ENCODE peak calls at places on chromosomes 1 and 21, in seven cellular contexts. S is transverse colon, Q is upper lobe of right lung, O is AG04450, J is PC-3, G is PC-9, D is DND-41. M is an unnamed sample. For H3K27me3, the result is how much of the 10 kb centered on the place peaks cover.

GRCh38 chr1:227343727-227344551 is 25.6 kb upstream of the CDC42BPA start:
- DNase-seq in Q (no peak), J (peak), G (peak), S (no peak), O (peak), D (no peak), M (no peak)

GRCh38 chr1:35568975-35569395 is 4.1 kb upstream of the TFAP2E start:
- DNase-seq in J (peak), G (peak), O (no peak), S (peak), D (peak), Q (peak), M (peak)

GRCh38 chr1:203219934-203220333 is 9.5 kb downstream of the CHIT1 start:
- DNase-seq in Q (no peak), J (no peak), O (no peak), D (peak), S (no peak), G (no peak), M (no peak)

GRCh38 chr1:229884765-229885164 is 182.3 kb upstream of the GALNT2 start:
- DNase-seq in J (no peak), Q (no peak), D (peak), O (no peak), S (no peak), G (no peak), M (no peak)

GRCh38 chr1:230754831-230755230 is 7.6 kb downstream of the CAPN9 start:
- DNase-seq in Q (no peak), J (peak), S (no peak), O (no peak), G (no peak), D (no peak), M (no peak)

GRCh38 chr21:29232601-29233541 is 65.9 kb upstream of the BACH1 start:
- DNase-seq in D (no peak), O (no peak), S (no peak), J (peak), G (peak), Q (no peak), M (no peak)

GRCh38 chr1:37553598-37553926 is 531 bp downstream of the SNIP1 start:
- DNase-seq in O (no peak), D (no peak), Q (no peak), J (no peak), S (no peak), G (no peak), M (no peak)

GRCh38 chr1:213138892-213139291 is 87.9 kb downstream of the RPS6KC1 start:
- DNase-seq in D (no peak), G (no peak), Q (no peak), O (no peak), J (no peak), S (no peak), M (no peak)

GRCh38 chr1:232591344-232591743 is 38.6 kb downstream of the SIPA1L2 start:
- DNase-seq in S (no peak), D (no peak), J (no peak), O (no peak), G (no peak), Q (no peak), M (no peak)

GRCh38 chr1:8670371-8670818 is 147.0 kb downstream of the RERE start:
- DNase-seq in D (no peak), J (no peak), Q (no peak), O (no peak), G (no peak), S (no peak), M (no peak)

GRCh38 chr1:31648190-31648589 is 3.5 kb upstream of the PEF1 start:
- DNase-seq in G (no peak), Q (no peak), D (no peak), S (no peak), O (no peak), J (no peak), M (no peak)

GRCh38 chr1:182811975-182812727 is 22.6 kb downstream of the NPL start:
- DNase-seq in Q (no peak), G (no peak), S (no peak), D (no peak), O (no peak), J (no peak), M (no peak)

GRCh38 chr1:151993734-151994496 is at the start of gene S100A10:
- DNase-seq in J (peak), G (peak), D (peak), O (no peak), S (peak), Q (peak), M (peak)

GRCh38 chr1:24096737-24097103 is 15.2 kb downstream of the MYOM3 start:
- DNase-seq in J (no peak), G (no peak), S (no peak), D (no peak), O (no peak), Q (no peak), M (no peak)

GRCh38 chr1:234658143-234658542 is 48.2 kb upstream of the IRF2BP2 start:
- DNase-seq in G (peak), J (peak), O (peak), D (no peak), Q (no peak), S (peak), M (no peak)

GRCh38 chr1:39288735-39289465 is 84.4 kb downstream of the MACF1 start:
- DNase-seq in J (no peak), Q (no peak), S (no peak), D (no peak), O (no peak), G (no peak), M (no peak)

GRCh38 chr1:46210561-46210960 is 7.4 kb downstream of the LURAP1 start:
- DNase-seq in D (no peak), S (no peak), G (no peak), O (no peak), J (no peak), Q (no peak), M (no peak)

GRCh38 chr1:226577401-226578180 is 29.0 kb downstream of the STUM start:
- DNase-seq in O (no peak), S (no peak), J (no peak), Q (peak), G (no peak), D (no peak), M (no peak)

GRCh38 chr21:43006874-43007208 is 32.5 kb downstream of the PKNOX1 start:
- DNase-seq in D (no peak), O (no peak), G (no peak), Q (no peak), J (no peak), S (no peak), M (no peak)

GRCh38 chr1:203899317-203899716 is 37.9 kb downstream of the SNRPE start:
- DNase-seq in J (no peak), G (no peak), D (no peak), Q (no peak), O (no peak), S (no peak), M (no peak)

GRCh38 chr1:16254263-16254948 is 17.4 kb upstream of the CPLANE2 start:
- DNase-seq in Q (no peak), O (no peak), S (no peak), D (no peak), G (peak), J (peak), M (no peak)

GRCh38 chr1:49051647-49052046 is 275.0 kb upstream of the BEND5 start:
- DNase-seq in G (no peak), D (no peak), S (no peak), J (no peak), O (no peak), Q (no peak), M (no peak)

GRCh38 chr1:116763787-116764465 is 9.7 kb downstream of the CD2 start:
- DNase-seq in G (no peak), Q (no peak), O (no peak), D (peak), S (peak), J (peak), M (no peak)

GRCh38 chr1:218364028-218364710 is 19.0 kb downstream of the TGFB2 start:
- DNase-seq in O (no peak), Q (no peak), J (no peak), S (no peak), G (no peak), D (no peak), M (no peak)

GRCh38 chr1:223712856-223713494 is 636 bp downstream of the CAPN2 start:
- DNase-seq in J (no peak), S (peak), O (no peak), D (no peak), Q (peak), G (no peak), M (peak)

GRCh38 chr1:22387888-22388564 is 63.6 kb upstream of the ZBTB40 start:
- DNase-seq in J (peak), G (no peak), O (no peak), S (no peak), Q (no peak), D (no peak), M (no peak)

GRCh38 chr1:14421977-14422609 is 176.4 kb upstream of the KAZN start:
- DNase-seq in D (no peak), G (no peak), O (no peak), Q (no peak), J (no peak), S (no peak), M (no peak)

GRCh38 chr1:203945030-203945429 is 83.6 kb downstream of the SNRPE start:
- DNase-seq in Q (no peak), O (no peak), J (no peak), G (no peak), S (no peak), D (no peak), M (no peak)

GRCh38 chr1:63327417-63328139 is 5.2 kb downstream of the FOXD3 start:
- DNase-seq in J (peak), O (peak), S (peak), G (no peak), D (peak), Q (peak), M (no peak)

GRCh38 chr1:27192039-27192529 is 37.2 kb upstream of the SLC9A1 start:
- DNase-seq in S (peak), Q (no peak), O (no peak), J (peak), D (no peak), G (peak), M (no peak)

GRCh38 chr1:222749927-222750326 is 12.9 kb downstream of the FAM177B start:
- DNase-seq in J (peak), D (no peak), O (no peak), S (no peak), Q (no peak), G (no peak), M (no peak)

GRCh38 chr1:20885121-20885520 is 98.0 kb upstream of the HP1BP3 start:
- DNase-seq in D (no peak), Q (no peak), O (no peak), J (peak), G (no peak), S (no peak), M (no peak)

GRCh38 chr1:202938287-202938925 is 11.4 kb upstream of the KLHL12 start:
- DNase-seq in D (no peak), Q (no peak), O (no peak), S (no peak), G (no peak), J (no peak), M (no peak)

GRCh38 chr1:4957027-4957426 is 302.6 kb downstream of the AJAP1 start:
- DNase-seq in Q (no peak), J (no peak), O (no peak), D (no peak), G (no peak), S (no peak), M (no peak)

GRCh38 chr21:37868896-37869295 is 47.4 kb downstream of the KCNJ6 start:
- DNase-seq in J (peak), O (no peak), G (no peak), Q (no peak), D (no peak), S (no peak), M (no peak)

GRCh38 chr1:7425771-7426170 is 345.3 kb upstream of the VAMP3 start:
- DNase-seq in G (no peak), J (no peak), O (no peak), D (no peak), Q (no peak), S (no peak), M (no peak)

GRCh38 chr1:14413809-14414208 is 184.7 kb upstream of the KAZN start:
- DNase-seq in S (no peak), Q (no peak), J (peak), D (no peak), O (peak), G (no peak), M (no peak)

GRCh38 chr1:156815307-156815826 is 1.3 kb downstream of the SH2D2A start:
- DNase-seq in S (peak), J (peak), Q (no peak), O (peak), D (no peak), G (peak), M (no peak)

GRCh38 chr1:226678701-226679100 is 60.4 kb downstream of the ITPKB start:
- DNase-seq in D (no peak), Q (no peak), G (no peak), S (no peak), J (no peak), O (no peak), M (no peak)

GRCh38 chr1:228410015-228410414 is 3.4 kb upstream of the TRIM11 start:
- DNase-seq in O (no peak), G (no peak), S (no peak), D (no peak), Q (peak), J (no peak), M (no peak)

DNA sequence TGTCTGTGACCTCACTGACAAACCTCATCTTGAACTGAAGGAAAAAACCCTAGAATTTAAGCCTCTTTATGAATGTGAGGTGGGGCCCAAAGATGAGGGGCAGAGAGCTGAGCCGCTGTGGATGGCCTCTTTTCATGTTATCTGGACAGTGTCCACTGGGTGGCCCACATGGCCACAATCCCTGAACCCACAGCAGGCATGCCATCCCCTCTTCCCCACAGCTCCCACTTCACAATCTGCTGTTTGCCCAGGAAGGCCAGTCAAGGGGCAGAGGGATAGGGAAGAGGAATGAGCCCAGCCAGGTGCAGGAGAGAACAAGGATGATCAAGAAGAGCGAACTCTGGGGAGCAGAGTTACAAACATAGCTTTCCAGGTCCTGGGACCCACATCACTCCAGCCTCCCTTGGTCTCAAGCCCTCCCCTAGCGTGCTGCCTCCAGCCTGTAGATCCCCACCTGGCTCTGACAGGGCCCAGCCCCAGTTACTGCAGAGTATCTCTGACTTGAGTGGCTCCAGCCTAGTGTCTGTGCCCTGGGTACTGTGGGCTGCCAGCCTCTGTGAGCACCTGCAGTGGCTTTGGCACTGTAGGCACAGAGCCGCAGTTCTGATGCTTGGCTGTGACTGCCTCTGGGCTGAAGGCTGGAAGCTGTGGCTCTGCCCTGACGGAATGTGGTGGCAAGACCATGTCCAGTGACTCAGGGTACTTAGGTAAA is 1.9 kb upstream of the SLFNL1 start:
- DNase-seq in D (no peak), Q (no peak), O (no peak), S (no peak), J (peak), G (no peak), M (no peak)
- TF ChIP-seq CTCF in D (no peak), Q (no peak), O (peak), S (no peak), J (peak), G (peak), M (no peak)

GRCh38 chr1:56072310-56072709 is 507.1 kb downstream of the PLPP3 start:
- DNase-seq in D (no peak), O (no peak), J (no peak), S (no peak), Q (no peak), G (no peak), M (no peak)
- H3K27ac ChIP-seq in D (no peak), O (no peak), J (no peak), S (no peak), Q (peak), G (no peak), M (no peak)

DNA sequence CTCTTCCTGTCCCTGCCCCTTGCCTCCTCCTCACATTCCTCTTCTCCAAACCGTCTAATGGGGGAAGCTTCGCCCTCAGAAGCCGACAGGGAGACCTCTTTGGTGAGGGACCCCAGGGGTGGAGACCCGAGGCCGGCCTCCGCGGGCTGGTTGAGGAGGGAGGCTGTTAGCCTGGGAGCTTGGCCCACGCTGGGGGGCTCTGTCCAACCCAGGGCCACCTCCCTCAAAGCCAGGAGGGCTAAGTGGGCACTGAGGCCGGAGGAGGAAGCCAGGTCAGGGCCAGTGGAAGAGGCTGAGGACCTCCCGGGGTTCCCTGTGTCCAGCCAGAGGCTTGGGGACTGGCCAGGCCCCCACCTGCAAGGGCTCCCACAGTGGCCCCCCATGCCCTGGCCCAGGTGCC is 5.3 kb downstream of the GABRD start:
- DNase-seq in O (no peak), G (no peak), S (no peak), J (no peak), Q (no peak), D (no peak), M (no peak)
- H3K27me3 ChIP-seq in O (half or more), G (half or more), S (half or more), J (under half), Q (under half), D (under half), M (under half)

DNA sequence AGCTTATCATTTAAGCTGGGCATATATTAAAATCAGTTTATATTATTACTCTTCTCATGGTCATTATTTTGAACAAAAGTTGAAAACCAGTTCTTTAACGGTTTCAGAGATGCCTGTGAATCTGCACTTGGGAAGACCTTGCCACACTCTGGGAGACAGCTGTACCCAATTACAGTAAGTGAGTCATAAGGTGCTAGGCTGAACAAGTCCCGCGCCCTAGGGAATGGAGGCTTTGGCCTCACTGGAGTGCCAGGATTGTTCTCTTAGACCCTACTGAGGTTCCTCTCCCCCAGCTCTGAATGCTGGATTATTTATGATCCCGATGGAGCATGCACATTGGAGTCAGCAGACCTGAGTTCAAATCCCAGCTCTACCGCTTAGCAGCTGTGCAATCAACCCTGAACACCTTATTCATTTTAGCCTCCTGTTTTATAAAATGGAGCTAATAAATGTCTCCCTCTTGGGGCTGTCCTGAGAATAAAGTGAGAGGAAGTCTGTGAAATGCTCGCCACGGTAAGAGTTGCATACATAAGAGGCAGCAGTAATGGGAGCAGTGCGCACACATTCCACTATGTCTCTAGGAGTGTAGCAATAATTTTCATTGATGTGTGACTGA is 266.2 kb downstream of the FOXD2 start:
- DNase-seq in J (peak), S (no peak), O (no peak), G (no peak), Q (no peak), D (no peak), M (no peak)
- TF ChIP-seq CTCF in J (peak), S (no peak), O (peak), G (no peak), Q (peak), D (peak), M (no peak)

DNA sequence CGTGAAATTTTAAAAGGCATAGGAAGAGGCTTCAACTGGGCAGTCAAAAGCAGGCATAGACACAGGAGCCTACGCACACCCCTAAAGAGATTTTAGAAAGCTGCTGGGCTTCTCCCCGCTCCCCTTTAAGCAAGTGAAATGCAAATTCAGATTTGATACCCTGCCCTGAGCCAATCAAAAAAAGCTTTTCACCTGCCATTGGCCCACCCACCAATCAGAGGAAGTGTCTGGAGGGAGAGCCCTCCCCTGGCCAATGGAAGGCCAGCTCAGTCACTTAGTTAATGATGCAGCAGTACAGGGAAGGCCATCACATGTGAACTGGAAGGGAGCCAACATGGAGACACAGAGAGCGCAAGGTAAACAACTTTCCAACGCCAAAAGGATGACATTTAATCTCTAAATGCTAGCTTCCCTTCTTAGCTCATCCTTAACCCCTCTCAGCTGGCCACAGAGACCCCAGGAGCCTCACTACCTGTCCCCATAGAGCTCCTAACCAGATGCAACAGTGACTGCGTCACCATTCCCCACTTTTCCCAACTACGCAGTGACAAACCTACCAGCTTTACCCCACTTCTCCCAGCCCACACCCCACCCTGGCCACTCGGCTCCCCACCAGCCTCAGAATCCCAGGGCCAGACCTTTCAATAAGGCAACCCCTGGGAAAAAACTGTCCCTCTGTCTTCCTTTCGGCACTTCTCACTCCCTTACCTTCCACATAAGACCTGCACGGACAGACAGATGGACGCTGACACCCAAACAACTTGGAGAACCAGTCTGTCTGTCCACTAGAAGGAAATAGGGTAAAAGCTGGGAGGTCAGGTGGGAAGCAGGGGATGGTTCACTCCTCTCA is 71.0 kb downstream of the CD46 start:
- DNase-seq in S (peak), Q (peak), O (no peak), D (no peak), G (peak), J (peak), M (peak)
- H3K27ac ChIP-seq in S (peak), Q (peak), O (peak), D (no peak), G (peak), J (no peak), M (peak)